ENCODE peak calls at places on chromosomes 6 and 20, in five cellular contexts. J is ELR; O is HTR-8/SVneo; T is naive thymus-derived CD8-positive, alpha-beta T cell; M is AG08395. D is an unnamed sample.

GRCh38 chr6:11485261-11485660 is 52.3 kb upstream of the TMEM170B start:
- DNase-seq in J (no peak), O (no peak), T (no peak), M (no peak), D (no peak)

GRCh38 chr6:149317656-149318571 is at the start of gene TAB2:
- DNase-seq in J (peak), O (peak), T (peak), M (peak), D (peak)

GRCh38 chr6:144395014-144395413 is 109.9 kb downstream of the UTRN start:
- DNase-seq in J (peak), O (peak), T (no peak), M (no peak), D (peak)

GRCh38 chr6:66094615-66095014 is 387.6 kb upstream of the EYS start:
- DNase-seq in J (no peak), O (no peak), T (no peak), M (no peak), D (no peak)

GRCh38 chr20:37072293-37073196 is 23.3 kb downstream of the RBL1 start:
- DNase-seq in J (no peak), O (no peak), T (no peak), M (no peak), D (no peak)

GRCh38 chr6:44010411-44011349 is 116.6 kb downstream of the MRPL14 start:
- DNase-seq in J (peak), O (peak), T (no peak), M (peak), D (peak)

GRCh38 chr6:17899491-17899890 is 87.9 kb downstream of the KIF13A start:
- DNase-seq in J (no peak), O (no peak), T (no peak), M (no peak), D (no peak)

GRCh38 chr6:82178084-82178758 is 69.3 kb downstream of the IBTK start:
- DNase-seq in J (peak), O (peak), T (no peak), M (peak), D (peak)

GRCh38 chr6:112296122-112296521 is 41.8 kb upstream of the LAMA4 start:
- DNase-seq in J (peak), O (peak), T (no peak), M (peak), D (peak)

GRCh38 chr6:163579880-163580295 is 165.4 kb downstream of the QKI start:
- DNase-seq in J (no peak), O (no peak), T (no peak), M (no peak), D (peak)

GRCh38 chr20:4490595-4491280 is 231.0 kb upstream of the PRND start:
- DNase-seq in J (peak), O (no peak), T (no peak), M (peak), D (no peak)

GRCh38 chr6:159617444-159617843 is 75.6 kb downstream of the SOD2 start:
- DNase-seq in J (no peak), O (no peak), T (no peak), M (no peak), D (no peak)

GRCh38 chr6:43708857-43709653 is 21.5 kb upstream of the MRPS18A start:
- DNase-seq in J (peak), O (no peak), T (no peak), M (peak), D (peak)